ENCODE peak calls at places on chromosomes 11 and 22, in six cellular contexts. U is bronchial epithelial cell; Z is aorta; X is CD8-positive, alpha-beta memory T cell; D is spleen; T is adrenal gland. P is an unnamed sample. For H3K27me3, the result is how much of the 10 kb centered on the place peaks cover.

GRCh38 chr11:82085493-82085892 is 648.2 kb downstream of the FAM181B start:
- DNase-seq in U (no peak), Z (no peak), X (no peak), D (no peak), T (no peak), P (no peak)

GRCh38 chr22:36334081-36334831 is 53.5 kb downstream of the MYH9 start:
- DNase-seq in U (no peak), Z (no peak), X (peak), D (peak), T (no peak), P (no peak)

GRCh38 chr11:127193916-127194315 is 193.3 kb upstream of the KIRREL3 start:
- DNase-seq in U (no peak), Z (no peak), X (no peak), D (no peak), T (no peak), P (no peak)

GRCh38 chr22:50002791-50003190 is 9.8 kb downstream of the IL17REL start:
- DNase-seq in U (no peak), Z (peak), X (no peak), D (no peak), T (no peak), P (no peak)

GRCh38 chr11:131694526-131695424 is 324.4 kb downstream of the NTM start:
- DNase-seq in U (peak), Z (peak), X (no peak), D (peak), T (peak), P (peak)

GRCh38 chr11:75346912-75347647 is 4.4 kb downstream of the ARRB1 start:
- DNase-seq in U (no peak), Z (peak), X (no peak), D (no peak), T (peak), P (peak)

GRCh38 chr11:8722156-8722555 is 39.6 kb downstream of the RPL27A start:
- DNase-seq in U (no peak), Z (no peak), X (no peak), D (no peak), T (no peak), P (no peak)

GRCh38 chr11:14320020-14320419 is 39.0 kb downstream of the RRAS2 start:
- DNase-seq in U (no peak), Z (no peak), X (peak), D (peak), T (no peak), P (no peak)

GRCh38 chr11:26331911-26332571 is at the start of gene ANO3:
- DNase-seq in U (peak), Z (peak), X (no peak), D (no peak), T (peak), P (peak)

GRCh38 chr11:45332486-45332934 is 46.4 kb upstream of the SYT13 start:
- DNase-seq in U (no peak), Z (no peak), X (peak), D (no peak), T (no peak), P (peak)

GRCh38 chr11:74138572-74138971 is 32.2 kb downstream of the C2CD3 start:
- DNase-seq in U (peak), Z (no peak), X (no peak), D (no peak), T (peak), P (no peak)

GRCh38 chr11:110424775-110425444 is 4.8 kb upstream of the FDX1 start:
- DNase-seq in U (no peak), Z (no peak), X (no peak), D (no peak), T (no peak), P (no peak)

GRCh38 chr11:34909955-34910354 is 6.2 kb downstream of the APIP start:
- DNase-seq in U (no peak), Z (no peak), X (no peak), D (no peak), T (peak), P (no peak)

GRCh38 chr11:16982809-16983208 is 31.4 kb downstream of the PLEKHA7 start:
- DNase-seq in U (no peak), Z (no peak), X (no peak), D (no peak), T (no peak), P (no peak)

GRCh38 chr11:67307545-67308001 is 4.2 kb downstream of the SSH3 start:
- DNase-seq in U (no peak), Z (peak), X (no peak), D (peak), T (no peak), P (no peak)

GRCh38 chr11:105151936-105152554 is 12.5 kb upstream of the CARD18 start:
- DNase-seq in U (peak), Z (no peak), X (no peak), D (no peak), T (no peak), P (no peak)

GRCh38 chr22:50175921-50176849 is 5.7 kb downstream of the PANX2 start:
- DNase-seq in U (no peak), Z (no peak), X (no peak), D (no peak), T (no peak), P (no peak)

GRCh38 chr11:64226507-64227051 is 505 bp downstream of the NUDT22 start:
- DNase-seq in U (no peak), Z (peak), X (peak), D (peak), T (peak), P (no peak)

GRCh38 chr22:38867496-38868285 is 4.3 kb downstream of the CBX6 start:
- DNase-seq in U (no peak), Z (peak), X (no peak), D (no peak), T (no peak), P (peak)

GRCh38 chr11:114359342-114359741 is 41.0 kb downstream of the C11orf71 start:
- DNase-seq in U (peak), Z (no peak), X (no peak), D (no peak), T (no peak), P (no peak)

GRCh38 chr11:75689861-75690641 is 21.2 kb upstream of the MAP6 start:
- DNase-seq in U (peak), Z (no peak), X (no peak), D (no peak), T (no peak), P (no peak)

GRCh38 chr11:88131764-88132470 is 43.3 kb downstream of the RAB38 start:
- DNase-seq in U (no peak), Z (no peak), X (no peak), D (no peak), T (no peak), P (no peak)

GRCh38 chr11:84825140-84825539 is 802.0 kb downstream of the DLG2 start:
- DNase-seq in U (no peak), Z (no peak), X (no peak), D (no peak), T (no peak), P (no peak)

GRCh38 chr11:68976095-68976494 is 4.7 kb downstream of the MRGPRD start:
- DNase-seq in U (no peak), Z (peak), X (no peak), D (peak), T (no peak), P (no peak)

GRCh38 chr11:35163209-35163608 is 24.2 kb downstream of the CD44 start:
- DNase-seq in U (peak), Z (no peak), X (no peak), D (no peak), T (no peak), P (no peak)

GRCh38 chr11:70712471-70712870 is 314.1 kb downstream of the CTTN start:
- DNase-seq in U (no peak), Z (no peak), X (no peak), D (peak), T (no peak), P (no peak)

GRCh38 chr11:95994340-95994728 is 70.4 kb upstream of the MTMR2 start:
- DNase-seq in U (no peak), Z (no peak), X (no peak), D (no peak), T (no peak), P (no peak)

GRCh38 chr22:30541979-30542810 is 4.3 kb downstream of the SEC14L6 start:
- DNase-seq in U (no peak), Z (no peak), X (no peak), D (no peak), T (no peak), P (no peak)

GRCh38 chr22:24474649-24475048 is 20.5 kb upstream of the UPB1 start:
- DNase-seq in U (no peak), Z (no peak), X (no peak), D (no peak), T (no peak), P (no peak)

GRCh38 chr11:76789443-76789719 is 6.2 kb downstream of the TSKU start:
- DNase-seq in U (no peak), Z (no peak), X (no peak), D (peak), T (no peak), P (no peak)
- H3K4me3 ChIP-seq in U (no peak), Z (no peak), X (no peak), D (no peak), T (no peak), P (no peak)

DNA sequence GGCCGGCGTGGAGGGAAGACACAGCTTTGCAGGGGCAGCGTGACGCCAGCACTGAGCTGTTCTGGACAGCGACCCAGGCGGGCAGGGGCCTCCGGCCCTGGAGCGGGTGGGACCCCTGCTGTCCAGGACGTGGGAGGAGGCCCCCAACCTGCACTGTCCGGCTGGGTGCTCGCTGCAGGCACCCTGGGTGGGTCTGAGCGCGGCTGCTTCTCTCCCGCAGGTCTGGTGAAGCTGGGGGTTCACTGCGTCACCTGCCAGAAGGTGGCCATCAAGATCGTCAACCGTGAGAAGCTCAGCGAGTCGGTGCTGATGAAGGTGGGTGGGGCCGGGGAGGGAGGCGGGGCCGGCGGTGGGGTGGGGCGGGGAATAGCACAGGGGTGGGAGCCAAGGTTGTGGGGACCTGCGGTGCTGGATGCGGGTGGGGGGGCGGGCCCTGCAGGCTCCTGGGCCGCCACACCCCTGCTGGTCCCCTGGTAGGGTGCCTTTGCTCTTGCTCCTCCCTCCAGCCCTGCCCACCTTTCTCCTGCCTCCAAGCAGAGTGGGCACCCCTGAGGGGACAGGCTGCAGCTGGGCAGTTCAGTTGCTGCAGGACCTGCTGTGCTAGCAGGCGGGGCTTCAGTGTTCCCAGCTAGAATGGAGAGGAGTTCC is 46.2 kb downstream of the BRSK2 start:
- DNase-seq in U (no peak), Z (no peak), X (no peak), D (no peak), T (no peak), P (no peak)
- H3K27me3 ChIP-seq in U (under half), Z (under half), X (under half), D (under half), T (under half), P (half or more)

DNA sequence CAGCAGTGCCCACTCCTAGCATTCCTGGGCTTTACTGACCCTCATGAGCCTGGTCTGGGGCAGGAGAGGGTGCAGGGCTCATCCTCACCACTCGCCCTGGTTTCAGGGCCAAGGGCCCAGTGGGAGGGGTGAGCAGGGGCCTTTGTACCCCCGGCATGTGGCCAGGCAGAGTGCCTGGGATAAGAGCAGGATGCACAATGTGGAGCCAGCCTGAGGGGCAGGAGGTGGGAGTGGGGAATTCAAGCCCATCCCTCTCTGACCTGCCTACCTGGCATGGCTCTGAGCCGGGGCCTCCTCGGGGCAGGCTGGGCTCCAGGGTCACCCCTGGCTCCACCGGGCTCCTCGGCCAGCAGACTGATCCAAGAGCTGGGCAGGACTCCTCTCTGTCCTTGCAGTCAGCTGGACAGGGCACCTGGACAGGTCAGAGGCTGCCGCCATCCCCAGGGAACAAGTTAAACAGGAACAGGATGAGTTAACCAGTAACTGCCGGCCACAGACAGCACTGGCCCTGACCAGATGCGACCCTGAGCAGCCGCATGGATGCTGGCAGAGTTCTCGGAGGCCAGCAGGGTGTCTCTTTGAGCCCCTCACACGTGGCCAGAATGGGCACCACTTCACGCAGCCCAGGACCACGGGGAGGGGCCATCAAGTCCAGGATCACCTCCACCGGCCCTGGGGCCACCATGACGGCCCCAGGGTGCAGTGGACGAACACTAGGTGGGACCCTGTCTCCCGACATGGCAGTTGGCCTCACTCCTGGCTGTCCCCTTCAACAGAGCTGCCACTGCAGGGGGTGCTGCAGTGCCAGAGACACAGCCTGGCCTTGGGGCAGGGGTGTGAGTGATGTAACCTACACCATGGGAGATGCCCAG is 5.0 kb downstream of the SIGIRR start:
- DNase-seq in U (no peak), Z (no peak), X (no peak), D (no peak), T (no peak), P (no peak)
- H3K4me3 ChIP-seq in U (no peak), Z (no peak), X (no peak), D (no peak), T (no peak), P (no peak)

GRCh38 chr22:20232781-20233180 is 35.3 kb downstream of the RTN4R start:
- DNase-seq in U (no peak), Z (no peak), X (no peak), D (no peak), T (no peak), P (no peak)

GRCh38 chr22:20231499-20232236 is 36.5 kb downstream of the RTN4R start:
- DNase-seq in U (no peak), Z (no peak), X (no peak), D (no peak), T (no peak), P (no peak)

GRCh38 chr22:20233351-20234313 is 34.5 kb downstream of the RTN4R start:
- DNase-seq in U (no peak), Z (no peak), X (no peak), D (no peak), T (no peak), P (no peak)

GRCh38 chr22:20230777-20231420 is 37.2 kb downstream of the RTN4R start:
- DNase-seq in U (no peak), Z (no peak), X (no peak), D (no peak), T (no peak), P (no peak)

DNA sequence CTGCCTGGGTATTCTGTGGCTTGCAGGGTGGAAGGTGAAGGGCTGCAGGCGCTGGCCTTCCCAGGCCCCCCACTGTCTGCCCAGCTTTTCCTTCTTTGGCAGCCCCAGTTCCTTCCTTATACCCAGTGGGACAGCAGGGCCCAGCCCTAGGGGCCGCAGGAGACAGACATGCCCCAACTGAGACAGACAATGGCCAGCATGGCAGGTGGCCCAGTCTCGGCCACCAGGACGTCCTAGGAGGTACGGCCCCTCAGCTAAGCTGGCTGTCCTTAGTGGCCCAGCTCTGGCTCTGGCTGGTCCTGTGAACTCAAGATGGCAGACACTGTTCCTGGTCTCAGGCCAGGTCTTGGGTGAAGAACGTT is 35.9 kb downstream of the RTN4R start:
- DNase-seq in U (no peak), Z (no peak), X (no peak), D (no peak), T (no peak), P (no peak)
- H3K27me3 ChIP-seq in U (under half), Z (under half), X (under half), D (under half), T (under half), P (under half)

DNA sequence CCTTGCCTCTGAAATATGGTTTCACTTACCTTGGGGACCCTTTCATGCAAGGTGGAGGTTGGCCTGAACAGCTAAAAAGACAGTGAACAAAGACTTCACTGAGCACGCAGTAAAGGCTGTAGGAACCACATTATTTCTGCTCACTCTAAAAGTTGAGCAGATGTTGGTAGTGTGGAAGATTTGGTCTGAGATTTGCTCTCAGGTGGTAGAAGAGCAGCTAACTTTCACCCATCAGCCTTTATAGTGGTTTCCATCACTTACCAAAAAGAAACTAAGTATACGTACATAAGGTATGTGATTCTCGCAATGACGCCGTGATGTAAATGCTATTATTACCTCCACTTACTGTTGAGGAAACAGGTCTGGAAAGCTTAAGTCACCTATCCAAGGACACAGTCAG is 47.3 kb downstream of the PRR5L start:
- DNase-seq in U (no peak), Z (no peak), X (no peak), D (no peak), T (no peak), P (no peak)
- H3K4me3 ChIP-seq in U (no peak), Z (no peak), X (no peak), D (no peak), T (no peak), P (no peak)

GRCh38 chr11:30131535-30131934 is 99.3 kb upstream of the FSHB start:
- DNase-seq in U (peak), Z (no peak), X (no peak), D (no peak), T (no peak), P (no peak)
- H3K27me3 ChIP-seq in U (under half), Z (under half), X (under half), D (under half), T (under half), P (under half)

DNA sequence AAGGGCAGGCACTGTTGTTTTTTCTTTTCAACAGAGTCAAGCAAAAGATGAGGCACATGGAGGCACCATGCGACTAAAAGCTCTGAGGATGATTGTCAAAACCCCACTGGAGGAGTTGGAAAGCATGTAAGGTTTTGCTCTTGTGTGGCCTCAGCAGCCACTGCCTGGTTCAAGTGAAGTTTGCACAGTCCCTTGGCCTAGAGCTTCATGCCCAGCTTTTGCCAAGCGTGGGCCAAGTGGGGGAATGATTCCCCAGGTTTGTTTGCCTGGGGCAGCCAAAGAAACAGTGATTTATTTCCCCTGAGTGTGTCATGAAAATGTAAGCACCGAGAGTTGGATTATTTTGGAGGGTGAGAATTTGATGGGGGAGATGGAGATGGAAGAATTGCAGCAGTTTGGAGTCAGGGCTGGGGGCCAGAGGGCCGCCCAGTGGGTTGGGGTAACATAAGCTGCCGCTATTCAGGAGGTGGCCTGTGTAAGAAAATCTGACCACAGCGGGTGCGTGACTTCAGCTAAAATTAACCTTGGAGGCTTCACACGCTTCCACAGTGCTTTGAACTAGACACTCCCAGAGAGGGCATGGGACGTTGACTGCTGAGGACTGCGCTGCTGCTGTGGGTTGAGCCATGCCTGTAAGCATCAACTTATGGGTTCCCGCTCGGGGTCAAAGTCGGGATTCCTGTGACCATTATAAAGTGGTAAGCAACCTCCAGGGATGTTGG is 100.7 kb downstream of the NAV2 start:
- DNase-seq in U (no peak), Z (no peak), X (no peak), D (no peak), T (no peak), P (no peak)
- H3K4me3 ChIP-seq in U (no peak), Z (no peak), X (no peak), D (no peak), T (no peak), P (no peak)

DNA sequence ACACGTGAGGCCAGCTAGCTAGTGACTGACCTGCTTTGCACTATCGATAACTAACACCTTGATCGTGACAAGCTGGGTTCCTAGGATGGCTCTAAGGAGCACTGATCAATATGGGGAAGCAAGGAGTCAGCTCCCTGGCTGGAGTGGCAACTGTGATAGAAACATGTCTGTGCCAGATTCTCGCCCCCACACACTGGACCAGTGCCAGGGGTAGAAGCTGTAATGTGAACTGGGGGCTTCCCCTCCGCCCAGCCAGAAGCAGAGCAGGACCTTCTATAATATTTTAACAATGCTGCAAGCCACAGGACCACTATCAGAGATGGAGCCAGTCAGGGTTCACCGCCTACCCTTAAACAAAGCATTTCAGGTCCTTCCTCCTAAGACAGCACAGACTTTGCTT is 96.5 kb downstream of the DSCAML1 start:
- DNase-seq in U (no peak), Z (no peak), X (no peak), D (no peak), T (no peak), P (no peak)
- H3K27me3 ChIP-seq in U (under half), Z (under half), X (under half), D (under half), T (under half), P (under half)

P was measured in tibial artery.